ENCODE peak calls at places on chromosomes 13 and 19, in four cellular contexts. A, H, K and J are unnamed samples.

GRCh38 chr13:101144808-101145419 is 271.4 kb downstream of the NALCN start:
- DNase-seq in A (peak), H (peak), K (peak), J (peak)

GRCh38 chr13:33862006-33862405 is 44.1 kb downstream of the RFC3 start:
- DNase-seq in K (no peak), H (no peak), A (no peak), J (no peak)

GRCh38 chr13:111511805-111512504 is 191.5 kb downstream of the TEX29 start:
- DNase-seq in A (no peak), H (no peak), K (no peak), J (no peak)

GRCh38 chr13:28429096-28429495 is 65.8 kb downstream of the FLT1 start:
- DNase-seq in K (no peak), H (no peak), A (no peak), J (no peak)

GRCh38 chr19:8194528-8195275 is 14.5 kb upstream of the CERS4 start:
- DNase-seq in A (no peak), K (no peak), H (no peak), J (no peak)

GRCh38 chr13:20528451-20528850 is 2.8 kb upstream of the CRYL1 start:
- DNase-seq in H (no peak), A (peak), K (no peak), J (no peak)

GRCh38 chr13:44576396-44577235 is 486 bp upstream of the TSC22D1 start:
- DNase-seq in K (peak), H (no peak), A (no peak), J (no peak)

GRCh38 chr13:75550159-75550567 is 572 bp downstream of the UCHL3 start:
- DNase-seq in K (peak), A (no peak), H (peak), J (peak)

GRCh38 chr19:23917856-23918255 is 3.2 kb downstream of the ZNF726 start:
- DNase-seq in A (no peak), H (no peak), K (no peak), J (no peak)

GRCh38 chr13:96444676-96445075 is 354.8 kb downstream of the HS6ST3 start:
- DNase-seq in K (no peak), A (no peak), H (no peak), J (no peak)

GRCh38 chr19:2424686-2425621 is 2.4 kb downstream of the TIMM13 start:
- DNase-seq in H (peak), K (no peak), A (no peak), J (peak)

GRCh38 chr13:101453784-101454201 is 1.3 kb downstream of the ITGBL1 start:
- DNase-seq in A (no peak), K (no peak), H (no peak), J (peak)

GRCh38 chr13:44013666-44014291 is 134.1 kb downstream of the LACC1 start:
- DNase-seq in H (peak), A (no peak), K (no peak), J (peak)

GRCh38 chr19:53907193-53907581 is 1.9 kb upstream of the CACNG7 start:
- DNase-seq in A (no peak), K (no peak), H (no peak), J (no peak)

GRCh38 chr13:39616087-39616694 is 13.2 kb upstream of the LHFPL6 start:
- DNase-seq in K (peak), H (peak), A (no peak), J (peak)

GRCh38 chr19:18412610-18413239 is 6.5 kb upstream of the SSBP4 start:
- DNase-seq in H (no peak), K (no peak), A (no peak), J (no peak)

GRCh38 chr19:18406749-18407148 is 9.3 kb upstream of the LRRC25 start:
- DNase-seq in K (no peak), H (no peak), A (no peak), J (no peak)

DNA sequence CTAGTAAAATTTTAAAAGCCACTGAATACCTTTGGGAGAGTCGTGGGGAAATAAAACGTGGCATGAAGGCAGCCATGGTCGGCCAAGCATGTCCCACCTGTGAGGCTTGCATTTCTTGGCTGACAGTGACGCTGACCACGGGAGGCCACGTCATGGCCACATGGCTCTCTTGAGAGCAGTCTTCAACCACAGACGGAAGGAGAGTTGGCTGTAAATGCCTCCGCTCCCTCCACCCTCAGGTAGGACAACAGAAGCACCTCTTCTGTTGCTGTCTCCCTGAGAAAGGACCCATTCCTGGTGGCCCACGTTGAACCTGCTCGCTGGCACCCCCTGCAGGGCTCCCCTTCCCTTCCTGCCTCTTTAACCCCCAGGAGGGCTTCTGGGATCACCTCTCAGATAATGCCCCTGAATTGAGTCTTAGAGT is 10.6 kb upstream of the LRRC25 start:
- DNase-seq in H (no peak), K (peak), A (peak), J (no peak)
- TF ChIP-seq CTCF in H (peak), K (peak), A (peak), J (peak)

GRCh38 chr13:80379245-80379644 is 38.3 kb upstream of the SPRY2 start:
- DNase-seq in K (no peak), A (no peak), H (peak), J (no peak)
- TF ChIP-seq FOS in K (no peak), A (no peak), H (no peak), J (no peak)

GRCh38 chr19:49487277-49488045 is at the start of gene RPL13A:
- DNase-seq in K (peak), H (peak), A (peak), J (peak)
- TF ChIP-seq CTCF in K (no peak), H (no peak), A (no peak), J (no peak)

GRCh38 chr13:84524586-84524985 is 642.3 kb upstream of the SLITRK1 start:
- DNase-seq in K (no peak), H (no peak), A (no peak), J (no peak)

GRCh38 chr13:84528408-84529055 is 646.3 kb upstream of the SLITRK1 start:
- DNase-seq in K (no peak), H (no peak), A (no peak), J (no peak)
- TF ChIP-seq FOS in K (no peak), H (no peak), A (no peak), J (no peak)

DNA sequence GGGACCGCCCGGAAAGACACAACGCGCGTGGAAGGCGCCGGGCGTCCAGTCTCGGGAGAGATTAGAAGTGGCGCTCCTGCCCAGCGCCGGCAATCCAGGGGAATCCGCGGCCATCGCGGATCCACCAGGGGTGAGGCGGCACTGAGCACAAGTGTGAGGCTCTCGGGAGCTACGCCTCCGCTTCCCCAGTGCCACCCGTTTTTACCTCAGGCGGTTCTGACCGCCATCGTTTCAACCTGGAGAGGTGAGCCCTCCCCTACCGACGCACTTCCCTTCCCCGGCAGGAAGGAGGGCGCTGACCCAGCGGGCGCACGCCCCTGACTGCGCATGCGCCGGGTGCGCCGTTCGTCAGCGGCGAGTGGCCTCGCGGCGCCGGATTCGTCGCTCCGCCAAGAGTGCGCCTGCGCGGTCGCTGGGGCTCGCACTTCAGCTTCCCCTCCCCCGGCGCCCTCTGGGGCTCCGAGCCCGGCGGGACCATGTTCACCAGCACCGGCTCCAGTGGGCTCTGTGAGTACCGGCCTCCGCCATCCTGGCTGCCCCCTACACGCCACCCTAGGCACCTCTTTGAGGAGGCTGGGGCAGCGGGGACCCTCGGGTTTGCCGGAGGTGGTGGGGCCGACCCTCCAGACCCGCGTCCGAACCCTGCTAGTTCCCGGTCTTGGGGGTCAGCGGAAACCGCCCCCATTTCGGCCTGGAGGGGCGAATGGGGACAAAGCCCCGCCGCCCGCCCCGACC is at the start of gene UBAC2:
- DNase-seq in A (peak), H (peak), K (peak), J (peak)
- TF ChIP-seq CTCF in A (peak), H (no peak), K (no peak), J (no peak)

GRCh38 chr13:18943273-18943672 is 238.4 kb downstream of the TUBA3C start:
- DNase-seq in H (no peak), K (no peak), A (no peak), J (no peak)

GRCh38 chr13:18946738-18947137 is 234.9 kb downstream of the TUBA3C start:
- DNase-seq in H (no peak), K (no peak), A (no peak), J (no peak)

GRCh38 chr13:18944501-18945068 is 237.0 kb downstream of the TUBA3C start:
- DNase-seq in K (no peak), A (no peak), H (no peak), J (no peak)

GRCh38 chr13:18947376-18947977 is 234.1 kb downstream of the TUBA3C start:
- DNase-seq in A (no peak), K (no peak), H (no peak), J (no peak)

DNA sequence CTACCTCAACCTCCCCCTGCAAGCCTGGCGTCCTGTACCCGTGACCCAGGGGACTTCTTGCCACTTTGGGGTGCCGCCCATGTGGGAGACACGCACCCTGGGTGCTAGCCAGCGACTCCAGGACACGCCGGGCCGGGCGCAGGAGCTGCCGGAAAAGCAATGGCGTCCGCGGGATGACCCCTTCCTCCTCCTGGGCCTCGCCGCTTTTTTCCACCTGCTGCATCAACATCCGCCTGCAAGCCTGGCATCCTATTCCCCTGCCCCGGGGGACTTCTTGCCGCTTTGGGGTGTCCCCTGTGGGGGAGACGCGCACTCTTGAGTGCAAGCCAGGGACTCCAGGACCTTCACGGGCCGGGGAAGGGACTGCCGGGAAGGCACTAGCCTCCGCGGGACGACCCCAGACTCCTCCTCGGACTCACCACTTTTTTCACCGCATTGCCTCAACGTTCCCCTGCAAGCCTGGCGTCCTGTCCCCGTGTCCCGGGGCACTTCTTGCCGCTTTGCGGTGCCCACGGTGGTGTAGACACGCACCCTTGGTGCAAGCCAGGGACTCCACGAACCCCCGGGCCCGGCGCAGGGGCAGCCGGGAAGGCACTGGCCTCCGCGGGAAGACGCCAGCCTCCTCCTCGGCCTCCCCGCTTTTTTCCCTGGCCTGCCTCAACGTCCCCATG is 237.8 kb downstream of the TUBA3C start:
- DNase-seq in K (no peak), A (no peak), H (no peak), J (no peak)
- TF ChIP-seq FOS in K (no peak), A (no peak), H (no peak), J (no peak)

GRCh38 chr19:55141696-55142095 is 7.3 kb downstream of the TNNT1 start:
- DNase-seq in H (no peak), A (no peak), K (no peak), J (no peak)
- TF ChIP-seq CTCF in H (no peak), A (no peak), K (no peak), J (no peak)

GRCh38 chr19:35167251-35168119 is 12.9 kb downstream of the FXYD5 start:
- DNase-seq in H (no peak), A (no peak), K (no peak), J (no peak)
- TF ChIP-seq FOS in H (no peak), A (no peak), K (no peak), J (no peak)

DNA sequence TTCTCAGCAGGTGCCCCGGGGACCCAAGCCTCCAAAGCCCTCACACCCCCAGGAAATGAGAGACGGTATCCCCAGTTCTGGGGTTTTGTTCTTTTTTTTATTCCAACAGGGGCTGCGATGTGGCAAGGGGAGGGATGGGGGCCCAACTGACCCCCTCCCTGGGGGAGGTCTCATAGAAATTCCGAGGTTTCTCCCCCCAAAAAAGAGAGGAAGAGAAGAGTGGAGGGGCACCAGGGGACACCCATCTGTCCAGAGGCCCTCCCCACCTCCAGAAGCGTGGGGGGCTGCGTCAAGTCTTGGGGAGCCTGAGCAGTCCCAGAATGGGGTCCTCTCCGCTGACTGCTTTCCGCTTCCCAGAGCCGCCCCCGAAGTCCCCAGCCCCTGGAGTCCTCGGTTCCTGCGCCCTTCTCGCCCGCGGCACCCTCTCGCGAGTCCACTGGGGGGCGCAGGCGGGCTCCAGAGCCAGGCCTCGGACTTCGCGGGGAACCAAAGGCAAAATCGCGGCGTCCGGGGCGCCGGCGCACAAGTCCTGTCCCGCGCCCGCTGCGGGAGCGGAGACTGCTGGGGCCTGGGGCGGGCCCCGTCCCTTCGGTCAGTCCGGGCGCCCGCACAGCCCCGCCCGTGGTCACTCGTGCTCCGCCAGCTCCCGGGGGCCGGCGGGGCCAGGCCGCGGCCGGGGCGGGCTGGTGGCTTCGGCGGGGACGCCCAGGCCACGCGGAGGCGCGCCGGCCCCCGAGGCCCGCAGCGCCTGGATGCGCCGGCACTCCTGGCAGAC is 4.4 kb upstream of the ATP1A3 start:
- DNase-seq in K (peak), A (no peak), H (peak), J (no peak)
- TF ChIP-seq CTCF in K (peak), A (peak), H (peak), J (peak)